ENCODE peak calls at places on chromosome 2, in six cellular contexts. P is naive B cell; J is stimulated activated CD8-positive, alpha-beta memory T cell treated with anti-CD3 and anti-CD28 coated beads, Interleukin-2, amount 100 ng/mL, for 1 hour; M is ELF-1; X is CD8-positive, alpha-beta memory T cell; S is AG08396. R is an unnamed sample.
A peak's percentile ranks its signal among the peaks of the same experiment; 100 is the strongest.

GRCh38 chr2:184598313-184599053 is at the start of gene ZNF804A:
- DNase-seq in P (peak; percentile 60), J (no peak), M (peak; percentile 37), X (no peak), S (peak; percentile 78), R (peak; percentile 38)

GRCh38 chr2:156399950-156400703 is 36.1 kb upstream of the GPD2 start:
- DNase-seq in P (no peak), J (peak; percentile 10), M (peak; percentile 83), X (no peak), S (peak; percentile 81), R (peak; percentile 81)

GRCh38 chr2:85457043-85457442 is 38.5 kb downstream of the SH2D6 start:
- DNase-seq in P (no peak), J (no peak), M (no peak), X (no peak), S (no peak), R (no peak)

GRCh38 chr2:201127570-201127969 is 11.6 kb downstream of the CFLAR start:
- DNase-seq in P (no peak), J (no peak), M (no peak), X (no peak), S (peak; percentile 63), R (no peak)

GRCh38 chr2:145015561-145015960 is 495.6 kb upstream of the ZEB2 start:
- DNase-seq in P (no peak), J (no peak), M (no peak), X (no peak), S (no peak), R (no peak)

GRCh38 chr2:6759689-6760088 is 106.0 kb downstream of the CMPK2 start:
- DNase-seq in P (no peak), J (no peak), M (no peak), X (no peak), S (no peak), R (no peak)

GRCh38 chr2:238942941-238943715 is 95.2 kb downstream of the TWIST2 start:
- DNase-seq in P (no peak), J (no peak), M (no peak), X (no peak), S (no peak), R (peak; percentile 13)

GRCh38 chr2:184316911-184317310 is 281.4 kb upstream of the ZNF804A start:
- DNase-seq in P (no peak), J (no peak), M (no peak), X (no peak), S (no peak), R (no peak)

GRCh38 chr2:133833746-133834145 is 265.5 kb upstream of the NCKAP5 start:
- DNase-seq in P (no peak), J (no peak), M (no peak), X (no peak), S (no peak), R (no peak)

GRCh38 chr2:12202301-12202700 is 455.9 kb downstream of the LPIN1 start:
- DNase-seq in P (no peak), J (no peak), M (peak; percentile 3), X (no peak), S (peak; percentile 5), R (no peak)

GRCh38 chr2:128661289-128661688 is 342.6 kb upstream of the HS6ST1 start:
- DNase-seq in P (no peak), J (no peak), M (no peak), X (no peak), S (no peak), R (peak; percentile 8)

GRCh38 chr2:9010866-9011265 is 7.4 kb upstream of the MBOAT2 start:
- DNase-seq in P (no peak), J (no peak), M (no peak), X (no peak), S (peak; percentile 43), R (no peak)

GRCh38 chr2:172293952-172294351 is 133.4 kb upstream of the ITGA6 start:
- DNase-seq in P (no peak), J (no peak), M (no peak), X (no peak), S (peak; percentile 44), R (peak; percentile 74)

GRCh38 chr2:28587526-28588230 is 91.8 kb downstream of the PLB1 start:
- DNase-seq in P (no peak), J (no peak), M (no peak), X (no peak), S (no peak), R (no peak)

GRCh38 chr2:109374548-109375130 is 239.1 kb downstream of the SEPTIN10 start:
- DNase-seq in P (no peak), J (no peak), M (no peak), X (no peak), S (no peak), R (peak; percentile 25)

GRCh38 chr2:121333834-121334558 is 49.0 kb upstream of the TFCP2L1 start:
- DNase-seq in P (no peak), J (no peak), M (no peak), X (no peak), S (no peak), R (peak; percentile 23)

GRCh38 chr2:135985826-135986393 is 484 bp upstream of the DARS1 start:
- DNase-seq in P (no peak), J (no peak), M (no peak), X (peak; percentile 55), S (no peak), R (no peak)

GRCh38 chr2:222568866-222569265 is 87.0 kb downstream of the FARSB start:
- DNase-seq in P (no peak), J (no peak), M (no peak), X (no peak), S (peak; percentile 47), R (no peak)

GRCh38 chr2:169656164-169656563 is 38.0 kb downstream of the CFAP210 start:
- DNase-seq in P (no peak), J (no peak), M (no peak), X (no peak), S (no peak), R (no peak)

GRCh38 chr2:23425886-23426283 is 40.9 kb downstream of the KLHL29 start:
- DNase-seq in P (no peak), J (no peak), M (peak; percentile 63), X (no peak), S (no peak), R (no peak)

GRCh38 chr2:30662268-30663131 is 144.7 kb downstream of the CAPN13 start:
- DNase-seq in P (no peak), J (no peak), M (no peak), X (no peak), S (no peak), R (no peak)

GRCh38 chr2:215361876-215362561 is 50.2 kb downstream of the ATIC start:
- DNase-seq in P (no peak), J (no peak), M (no peak), X (no peak), S (no peak), R (no peak)

GRCh38 chr2:58030789-58031188 is 15.8 kb upstream of the VRK2 start:
- DNase-seq in P (no peak), J (no peak), M (no peak), X (no peak), S (no peak), R (no peak)

GRCh38 chr2:54767921-54768320 is 44.5 kb downstream of the EML6 start:
- DNase-seq in P (no peak), J (no peak), M (no peak), X (no peak), S (no peak), R (no peak)

GRCh38 chr2:28250006-28250405 is 142.7 kb upstream of the FOSL2 start:
- DNase-seq in P (no peak), J (no peak), M (peak; percentile 82), X (no peak), S (peak; percentile 68), R (no peak)

GRCh38 chr2:67309281-67309680 is 87.9 kb upstream of the ETAA1 start:
- DNase-seq in P (no peak), J (no peak), M (no peak), X (no peak), S (no peak), R (no peak)

GRCh38 chr2:144509001-144509545 is 10.8 kb downstream of the ZEB2 start:
- DNase-seq in P (no peak), J (no peak), M (no peak), X (no peak), S (no peak), R (no peak)

GRCh38 chr2:219901155-219901554 is 273.7 kb downstream of the SLC4A3 start:
- DNase-seq in P (no peak), J (no peak), M (no peak), X (no peak), S (no peak), R (no peak)

GRCh38 chr2:37583867-37584266 is 87.6 kb downstream of the CDC42EP3 start:
- DNase-seq in P (no peak), J (no peak), M (no peak), X (no peak), S (peak; percentile 29), R (no peak)

GRCh38 chr2:220163486-220163885 is 536.1 kb downstream of the SLC4A3 start:
- DNase-seq in P (no peak), J (no peak), M (no peak), X (no peak), S (no peak), R (no peak)

GRCh38 chr2:204753841-204754240 is 208.6 kb downstream of the PARD3B start:
- DNase-seq in P (no peak), J (no peak), M (no peak), X (no peak), S (peak; percentile 9), R (no peak)

GRCh38 chr2:205748660-205749059 is 66.4 kb downstream of the NRP2 start:
- DNase-seq in P (no peak), J (no peak), M (no peak), X (no peak), S (no peak), R (no peak)

GRCh38 chr2:154425999-154426398 is 272.5 kb upstream of the KCNJ3 start:
- DNase-seq in P (no peak), J (no peak), M (peak; percentile 16), X (no peak), S (no peak), R (peak; percentile 67)

R was measured in stomach.